ENCODE peak calls at places on chromosome 21, in seven cellular contexts. X is mucosa of descending colon, N is neuronal stem cell, Z is heart left ventricle, J is fibroblast of the aortic adventitia, V is upper lobe of right lung, P is cardiac muscle cell. E is an unnamed sample.

GRCh38 chr21:27359141-27359540 is 392.3 kb upstream of the ADAMTS5 start:
- DNase-seq in X (no peak), N (no peak), Z (no peak), J (peak; percentile 78), V (no peak), P (no peak), E (no peak)

GRCh38 chr21:15063821-15064575 is 802 bp downstream of the NRIP1 start:
- DNase-seq in X (peak; percentile 75), N (no peak), Z (peak; percentile 63), J (peak; percentile 39), V (peak; percentile 82), P (peak; percentile 48), E (peak; percentile 62)

GRCh38 chr21:44842721-44843445 is 25.0 kb upstream of the SUMO3 start:
- DNase-seq in X (peak; percentile 18), N (no peak), Z (no peak), J (no peak), V (no peak), P (no peak), E (no peak)

GRCh38 chr21:30255679-30256078 is 27.1 kb downstream of the KRTAP24-1 start:
- DNase-seq in X (no peak), N (no peak), Z (no peak), J (no peak), V (no peak), P (no peak), E (no peak)

GRCh38 chr21:29053656-29054055 is 19.8 kb downstream of the CCT8 start:
- DNase-seq in X (no peak), N (no peak), Z (no peak), J (no peak), V (no peak), P (no peak), E (no peak)

GRCh38 chr21:35102488-35103407 is 53.6 kb upstream of the RUNX1 start:
- DNase-seq in X (peak; percentile 26), N (no peak), Z (peak; percentile 47), J (no peak), V (no peak), P (peak; percentile 6), E (no peak)

GRCh38 chr21:16195896-16196443 is 466.2 kb downstream of the USP25 start:
- DNase-seq in X (no peak), N (no peak), Z (no peak), J (peak; percentile 42), V (no peak), P (peak; percentile 33), E (no peak)

GRCh38 chr21:32626633-32627196 is 14.5 kb upstream of the CFAP298 start:
- DNase-seq in X (no peak), N (no peak), Z (no peak), J (peak; percentile 55), V (no peak), P (peak; percentile 62), E (no peak)

GRCh38 chr21:22138297-22139016 is 1140.2 kb downstream of the NCAM2 start:
- DNase-seq in X (no peak), N (no peak), Z (no peak), J (no peak), V (no peak), P (no peak), E (no peak)

GRCh38 chr21:26587621-26588260 is 14.7 kb upstream of the CYYR1 start:
- DNase-seq in X (no peak), N (no peak), Z (no peak), J (peak; percentile 90), V (no peak), P (peak; percentile 74), E (no peak)

GRCh38 chr21:16002872-16003466 is 273.2 kb downstream of the USP25 start:
- DNase-seq in X (no peak), N (no peak), Z (no peak), J (peak; percentile 69), V (no peak), P (peak; percentile 52), E (no peak)

GRCh38 chr21:32728455-32729237 is 833 bp upstream of the SYNJ1 start:
- DNase-seq in X (no peak), N (no peak), Z (no peak), J (no peak), V (no peak), P (no peak), E (no peak)

GRCh38 chr21:43740497-43741156 is 21.7 kb downstream of the PDXK start:
- DNase-seq in X (peak; percentile 63), N (peak; percentile 53), Z (no peak), J (no peak), V (peak; percentile 78), P (peak; percentile 53), E (peak; percentile 28)

GRCh38 chr21:28489197-28489596 is 503.5 kb downstream of the LTN1 start:
- DNase-seq in X (no peak), N (no peak), Z (no peak), J (no peak), V (no peak), P (no peak), E (no peak)

GRCh38 chr21:15616864-15617574 is 112.8 kb upstream of the USP25 start:
- DNase-seq in X (no peak), N (no peak), Z (no peak), J (peak; percentile 66), V (no peak), P (peak; percentile 78), E (no peak)

GRCh38 chr21:15273244-15273643 is 208.4 kb upstream of the NRIP1 start:
- DNase-seq in X (no peak), N (no peak), Z (no peak), J (no peak), V (no peak), P (no peak), E (no peak)

GRCh38 chr21:27565418-27565817 is 598.5 kb upstream of the ADAMTS5 start:
- DNase-seq in X (no peak), N (no peak), Z (no peak), J (no peak), V (no peak), P (no peak), E (no peak)

GRCh38 chr21:14119038-14119437 is 91.7 kb downstream of the LIPI start:
- DNase-seq in X (no peak), N (no peak), Z (no peak), J (no peak), V (no peak), P (no peak), E (no peak)

GRCh38 chr21:28794341-28794970 is 198.2 kb downstream of the LTN1 start:
- DNase-seq in X (no peak), N (no peak), Z (no peak), J (peak; percentile 44), V (no peak), P (no peak), E (no peak)

GRCh38 chr21:23101111-23101510 is 2102.9 kb downstream of the NCAM2 start:
- DNase-seq in X (no peak), N (no peak), Z (no peak), J (no peak), V (no peak), P (no peak), E (no peak)

GRCh38 chr21:31553926-31554325 is 105.6 kb upstream of the SOD1 start:
- DNase-seq in X (no peak), N (no peak), Z (no peak), J (no peak), V (no peak), P (no peak), E (no peak)

GRCh38 chr21:31555741-31556191 is 103.7 kb upstream of the SOD1 start:
- DNase-seq in X (no peak), N (peak; percentile 76), Z (no peak), J (no peak), V (peak; percentile 1), P (no peak), E (no peak)

GRCh38 chr21:31552826-31553225 is 106.7 kb upstream of the SOD1 start:
- DNase-seq in X (no peak), N (no peak), Z (no peak), J (no peak), V (peak; percentile 9), P (no peak), E (no peak)

GRCh38 chr21:31553461-31553860 is 106.0 kb upstream of the SOD1 start:
- DNase-seq in X (no peak), N (no peak), Z (no peak), J (no peak), V (peak; percentile 32), P (no peak), E (no peak)

DNA sequence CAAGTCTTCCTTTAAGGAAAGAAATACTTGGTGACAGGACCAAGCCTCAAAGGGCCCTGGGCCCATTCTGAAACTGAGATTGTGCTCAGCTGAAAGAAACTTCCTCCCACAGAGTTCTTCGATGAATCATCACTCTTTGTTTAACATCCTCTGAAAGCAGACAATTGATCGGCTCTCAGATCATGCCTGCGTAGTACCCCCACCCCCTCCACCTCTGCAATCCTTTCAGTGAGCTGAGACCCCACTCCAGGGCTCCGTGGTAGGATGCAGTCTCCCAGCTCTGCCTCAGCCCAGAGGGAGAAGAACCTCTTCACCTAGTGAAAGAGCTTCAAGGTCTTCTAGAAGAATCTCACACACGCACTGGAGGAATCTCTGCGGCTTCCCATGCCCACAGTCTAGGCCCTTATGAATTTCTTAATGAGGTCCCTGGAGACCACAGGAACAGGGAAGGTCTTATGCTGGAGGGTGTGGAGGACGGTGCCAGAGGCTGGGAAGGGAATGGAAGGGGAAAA is 104.9 kb upstream of the SOD1 start:
- DNase-seq in X (no peak), N (peak; percentile 57), Z (no peak), J (peak; percentile 16), V (peak; percentile 16), P (peak; percentile 61), E (peak; percentile 12)
- H3K4me3 ChIP-seq in X (no peak overlapping the region), N (peak overlapping the region; percentile 3), Z (no peak overlapping the region), J (no peak overlapping the region), V (no peak overlapping the region), P (no peak overlapping the region), E (no peak overlapping the region)

GRCh38 chr21:17769049-17769845 is 49.9 kb downstream of the C21orf91 start:
- DNase-seq in X (no peak), N (no peak), Z (no peak), J (no peak), V (no peak), P (no peak), E (no peak)
- H3K4me3 ChIP-seq in X (no peak overlapping the region), N (no peak overlapping the region), Z (no peak overlapping the region), J (no peak overlapping the region), V (no peak overlapping the region), P (no peak overlapping the region), E (no peak overlapping the region)

GRCh38 chr21:17390575-17390974 is 122.3 kb upstream of the CXADR start:
- DNase-seq in X (no peak), N (no peak), Z (no peak), J (no peak), V (no peak), P (no peak), E (no peak)
- H3K4me3 ChIP-seq in X (no peak overlapping the region), N (no peak overlapping the region), Z (no peak overlapping the region), J (no peak overlapping the region), V (no peak overlapping the region), P (no peak overlapping the region), E (no peak overlapping the region)

GRCh38 chr21:41763398-41763931 is 3.4 kb downstream of the RIPK4 start:
- DNase-seq in X (no peak), N (no peak), Z (no peak), J (no peak), V (no peak), P (no peak), E (no peak)

GRCh38 chr21:41765393-41765950 is 1.4 kb downstream of the RIPK4 start:
- DNase-seq in X (no peak), N (no peak), Z (no peak), J (no peak), V (no peak), P (no peak), E (no peak)

GRCh38 chr21:41766051-41766882 is 585 bp downstream of the RIPK4 start:
- DNase-seq in X (peak; percentile 53), N (no peak), Z (no peak), J (no peak), V (no peak), P (peak; percentile 30), E (no peak)

GRCh38 chr21:41763996-41764395 is 2.9 kb downstream of the RIPK4 start:
- DNase-seq in X (no peak), N (no peak), Z (no peak), J (no peak), V (no peak), P (no peak), E (no peak)

GRCh38 chr21:41764558-41765392 is 2.1 kb downstream of the RIPK4 start:
- DNase-seq in X (peak; percentile 24), N (no peak), Z (no peak), J (no peak), V (no peak), P (no peak), E (no peak)
- H3K4me3 ChIP-seq in X (no peak overlapping the region), N (no peak overlapping the region), Z (no peak overlapping the region), J (no peak overlapping the region), V (peak overlapping the region; percentile 58), P (no peak overlapping the region), E (no peak overlapping the region)

E was measured in MG63.